ENCODE peak calls at places on chromosomes 5 and 9, in five cellular contexts. X is head of caudate nucleus, K is CD14-positive monocyte, M is mucosa of gallbladder, I is HS-5. P is an unnamed sample.

GRCh38 chr5:159982421-159983173 is 26.3 kb upstream of the TTC1 start:
- DNase-seq in X (no peak), K (no peak), M (no peak), I (no peak), P (no peak)

GRCh38 chr5:94499806-94500205 is 118.6 kb downstream of the KIAA0825 start:
- DNase-seq in X (no peak), K (no peak), M (no peak), I (no peak), P (no peak)

GRCh38 chr9:5178126-5178805 is 7.2 kb downstream of the INSL6 start:
- DNase-seq in X (no peak), K (no peak), M (no peak), I (no peak), P (no peak)

GRCh38 chr5:142955628-142956027 is 185.5 kb downstream of the ARHGAP26 start:
- DNase-seq in X (no peak), K (no peak), M (no peak), I (no peak), P (no peak)

GRCh38 chr9:5976668-5977397 is 38.6 kb downstream of the RANBP6 start:
- DNase-seq in X (no peak), K (no peak), M (no peak), I (no peak), P (no peak)

GRCh38 chr9:131669234-131670172 is 70.4 kb downstream of the RAPGEF1 start:
- DNase-seq in X (no peak), K (no peak), M (no peak), I (no peak), P (no peak)

GRCh38 chr5:78644741-78645300 is 3.8 kb downstream of the LHFPL2 start:
- DNase-seq in X (no peak), K (no peak), M (no peak), I (no peak), P (no peak)

GRCh38 chr9:21558627-21559401 is 76.7 kb upstream of the IFNE start:
- DNase-seq in X (no peak), K (no peak), M (no peak), I (no peak), P (no peak)

GRCh38 chr5:130871346-130872086 is 293.5 kb downstream of the HINT1 start:
- DNase-seq in X (no peak), K (no peak), M (no peak), I (no peak), P (no peak)

GRCh38 chr5:1952456-1953099 is 69.9 kb upstream of the IRX4 start:
- DNase-seq in X (no peak), K (no peak), M (no peak), I (no peak), P (no peak)

GRCh38 chr5:100903036-100903887 is at the start of gene ST8SIA4:
- DNase-seq in X (peak; percentile 75), K (peak; percentile 87), M (peak; percentile 82), I (peak; percentile 30), P (peak; percentile 18)

GRCh38 chr9:69546265-69546664 is 125.9 kb downstream of the APBA1 start:
- DNase-seq in X (peak; percentile 24), K (no peak), M (peak; percentile 18), I (no peak), P (no peak)

GRCh38 chr5:96516631-96517071 is 83.6 kb upstream of the PCSK1 start:
- DNase-seq in X (no peak), K (no peak), M (no peak), I (no peak), P (no peak)

GRCh38 chr5:126741361-126741760 is 35.6 kb upstream of the LMNB1 start:
- DNase-seq in X (no peak), K (no peak), M (no peak), I (no peak), P (no peak)

GRCh38 chr9:120839146-120839545 is 3.6 kb downstream of the PSMD5 start:
- DNase-seq in X (no peak), K (no peak), M (no peak), I (peak; percentile 22), P (no peak)

GRCh38 chr9:18877984-18878383 is 155.0 kb downstream of the SAXO1 start:
- DNase-seq in X (no peak), K (no peak), M (no peak), I (no peak), P (no peak)

GRCh38 chr5:72951850-72952468 is 3.9 kb upstream of the FCHO2 start:
- DNase-seq in X (no peak), K (no peak), M (no peak), I (peak; percentile 71), P (no peak)

GRCh38 chr9:99162759-99163364 is 57.9 kb downstream of the TGFBR1 start:
- DNase-seq in X (no peak), K (no peak), M (no peak), I (no peak), P (no peak)

GRCh38 chr5:180365829-180366228 is 12.7 kb upstream of the GFPT2 start:
- DNase-seq in X (no peak), K (no peak), M (no peak), I (no peak), P (no peak)

GRCh38 chr9:131098391-131099087 is 2.2 kb downstream of the AIF1L start:
- DNase-seq in X (no peak), K (no peak), M (no peak), I (no peak), P (no peak)

GRCh38 chr5:113237893-113238292 is 196.9 kb downstream of the TSSK1B start:
- DNase-seq in X (no peak), K (no peak), M (no peak), I (no peak), P (no peak)

GRCh38 chr5:25544652-25545249 is 900.0 kb upstream of the CDH10 start:
- DNase-seq in X (peak; percentile 29), K (no peak), M (peak; percentile 32), I (peak; percentile 29), P (no peak)

GRCh38 chr9:70046274-70047070 is 2.8 kb downstream of the MAMDC2 start:
- DNase-seq in X (no peak), K (no peak), M (no peak), I (no peak), P (peak; percentile 4)

GRCh38 chr9:97987490-97987889 is 4.3 kb downstream of the ANP32B start:
- DNase-seq in X (no peak), K (no peak), M (no peak), I (no peak), P (no peak)

GRCh38 chr9:89746385-89747116 is 141.7 kb downstream of the GADD45G start:
- DNase-seq in X (no peak), K (no peak), M (no peak), I (no peak), P (no peak)

P was measured in hypothalamus.